ENCODE peak calls at places on chromosomes 3 and 15, in eight cellular contexts. Y is Kasumi-1, I is BE2C, G is GM12892, W is AG09309, D is LHCN-M2, N is M059J, F is mesendoderm. X is an unnamed sample.

GRCh38 chr3:153166206-153166605 is 4.2 kb downstream of the RAP2B start:
- DNase-seq in I (no peak), Y (peak; percentile 19), F (peak; percentile 65), W (no peak), N (peak; percentile 55), G (no peak), D (peak; percentile 38), X (no peak)

GRCh38 chr15:71785996-71786395 is 24.4 kb upstream of the NR2E3 start:
- DNase-seq in Y (no peak), I (no peak), W (no peak), F (no peak), G (no peak), N (no peak), D (no peak), X (no peak)

GRCh38 chr15:77819841-77820728 is 187.4 kb upstream of the LINGO1 start:
- DNase-seq in W (no peak), Y (peak; percentile 30), F (peak; percentile 68), G (no peak), D (no peak), I (peak; percentile 81), N (peak; percentile 29), X (peak; percentile 36)

GRCh38 chr3:180707921-180708320 is 28.6 kb upstream of the CCDC39 start:
- DNase-seq in D (no peak), Y (no peak), F (no peak), I (no peak), G (no peak), N (no peak), W (no peak), X (no peak)

GRCh38 chr3:24048843-24049242 is 103.8 kb downstream of the NR1D2 start:
- DNase-seq in N (no peak), G (no peak), D (peak; percentile 87), I (no peak), F (no peak), Y (no peak), W (peak; percentile 42), X (no peak)

GRCh38 chr3:37726445-37727000 is 135.2 kb upstream of the CTDSPL start:
- DNase-seq in I (peak; percentile 21), Y (no peak), D (no peak), N (no peak), W (no peak), F (no peak), G (no peak), X (no peak)

GRCh38 chr3:56620371-56620770 is 62.7 kb downstream of the TASOR start:
- DNase-seq in G (no peak), F (no peak), W (no peak), D (peak; percentile 5), N (no peak), Y (no peak), I (no peak), X (no peak)

GRCh38 chr3:153463895-153464294 is 301.9 kb downstream of the RAP2B start:
- DNase-seq in I (no peak), G (no peak), Y (no peak), W (no peak), D (no peak), N (no peak), F (no peak), X (no peak)

GRCh38 chr15:68795298-68795848 is 25.3 kb downstream of the ANP32A start:
- DNase-seq in Y (peak; percentile 94), G (peak; percentile 54), N (no peak), W (no peak), F (peak; percentile 97), D (peak; percentile 51), I (no peak), X (peak; percentile 65)

GRCh38 chr3:187941848-187942194 is 196.6 kb upstream of the BCL6 start:
- DNase-seq in F (no peak), W (no peak), N (no peak), Y (no peak), D (no peak), I (no peak), G (no peak), X (no peak)